ENCODE peak calls at places on chromosome 22, in five cellular contexts. One of them, this sample, is unnamed.

GRCh38 chr22:48151641-48152040 is 1389.2 kb downstream of the TBC1D22A start:
- DNase-seq in naive thymus-derived CD8-positive, alpha-beta T cell: no peak
- DNase-seq in GM12865: no peak
- DNase-seq in activated CD4-positive, CD25-positive, alpha-beta regulatory T cell: no peak
- DNase-seq in A673: no peak
- DNase-seq in this sample: no peak

GRCh38 chr22:24181088-24181995 is at the start of gene SUSD2:
- DNase-seq in naive thymus-derived CD8-positive, alpha-beta T cell: no peak
- DNase-seq in GM12865: no peak
- DNase-seq in activated CD4-positive, CD25-positive, alpha-beta regulatory T cell: no peak
- DNase-seq in A673: no peak
- DNase-seq in this sample: peak; percentile 72

GRCh38 chr22:41976070-41976901 is 7.0 kb downstream of the SEPTIN3 start:
- DNase-seq in naive thymus-derived CD8-positive, alpha-beta T cell: peak; percentile 26
- DNase-seq in GM12865: peak; percentile 38
- DNase-seq in activated CD4-positive, CD25-positive, alpha-beta regulatory T cell: peak; percentile 29
- DNase-seq in A673: no peak
- DNase-seq in this sample: peak; percentile 55

GRCh38 chr22:45599836-45600577 is 71.6 kb upstream of the ATXN10 start:
- DNase-seq in naive thymus-derived CD8-positive, alpha-beta T cell: no peak
- DNase-seq in GM12865: no peak
- DNase-seq in activated CD4-positive, CD25-positive, alpha-beta regulatory T cell: no peak
- DNase-seq in A673: no peak
- DNase-seq in this sample: no peak

GRCh38 chr22:46974077-46974476 is 211.6 kb downstream of the TBC1D22A start:
- DNase-seq in naive thymus-derived CD8-positive, alpha-beta T cell: no peak
- DNase-seq in GM12865: no peak
- DNase-seq in activated CD4-positive, CD25-positive, alpha-beta regulatory T cell: no peak
- DNase-seq in A673: no peak
- DNase-seq in this sample: no peak

GRCh38 chr22:50731811-50732624 is 6.0 kb upstream of the ACR start:
- DNase-seq in naive thymus-derived CD8-positive, alpha-beta T cell: peak; percentile 64
- DNase-seq in GM12865: peak; percentile 52
- DNase-seq in activated CD4-positive, CD25-positive, alpha-beta regulatory T cell: peak; percentile 28
- DNase-seq in A673: peak; percentile 73
- DNase-seq in this sample: peak; percentile 57

GRCh38 chr22:46123694-46124382 is 26.5 kb upstream of the PPARA start:
- DNase-seq in naive thymus-derived CD8-positive, alpha-beta T cell: no peak
- DNase-seq in GM12865: no peak
- DNase-seq in activated CD4-positive, CD25-positive, alpha-beta regulatory T cell: no peak
- DNase-seq in A673: no peak
- DNase-seq in this sample: no peak

GRCh38 chr22:30127749-30128166 is 47.5 kb downstream of the HORMAD2 start:
- DNase-seq in naive thymus-derived CD8-positive, alpha-beta T cell: no peak
- DNase-seq in GM12865: no peak
- DNase-seq in activated CD4-positive, CD25-positive, alpha-beta regulatory T cell: no peak
- DNase-seq in A673: no peak
- DNase-seq in this sample: no peak

GRCh38 chr22:37061611-37062365 is 10.2 kb downstream of the KCTD17 start:
- DNase-seq in naive thymus-derived CD8-positive, alpha-beta T cell: no peak
- DNase-seq in GM12865: no peak
- DNase-seq in activated CD4-positive, CD25-positive, alpha-beta regulatory T cell: no peak
- DNase-seq in A673: no peak
- DNase-seq in this sample: no peak

GRCh38 chr22:17359501-17359900 is 9.8 kb upstream of the CECR2 start:
- DNase-seq in naive thymus-derived CD8-positive, alpha-beta T cell: no peak
- DNase-seq in GM12865: no peak
- DNase-seq in activated CD4-positive, CD25-positive, alpha-beta regulatory T cell: no peak
- DNase-seq in A673: no peak
- DNase-seq in this sample: no peak